ENCODE peak calls at places on chromosomes 2 and 18, in four cellular contexts. W, P, M and Z are unnamed samples.
A peak's percentile ranks its signal among the peaks of the same experiment; 100 is the strongest.

GRCh38 chr18:79941473-79942119 is 9.9 kb downstream of the SLC66A2 start:
- DNase-seq in W (no peak), P (no peak), M (no peak), Z (no peak)

GRCh38 chr2:130920417-130921030 is 83.8 kb downstream of the ARHGEF4 start:
- DNase-seq in W (peak; percentile 21), P (peak; percentile 65), M (peak; percentile 6), Z (peak; percentile 71)

GRCh38 chr2:60533114-60534033 is 20.1 kb downstream of the BCL11A start:
- DNase-seq in W (no peak), P (peak; percentile 82), M (no peak), Z (no peak)

GRCh38 chr2:100412866-100413265 is 4.6 kb downstream of the CHST10 start:
- DNase-seq in W (no peak), P (no peak), M (no peak), Z (no peak)

GRCh38 chr2:11822746-11823411 is 76.4 kb downstream of the LPIN1 start:
- DNase-seq in W (no peak), P (peak; percentile 87), M (no peak), Z (no peak)

GRCh38 chr2:181876614-181877063 is 14.9 kb upstream of the ITPRID2 start:
- DNase-seq in W (no peak), P (peak; percentile 83), M (no peak), Z (no peak)

GRCh38 chr2:15458277-15458676 is 102.9 kb downstream of the NBAS start:
- DNase-seq in W (no peak), P (no peak), M (no peak), Z (no peak)

GRCh38 chr2:56292966-56293365 is 109.2 kb downstream of the CCDC85A start:
- DNase-seq in W (no peak), P (no peak), M (no peak), Z (no peak)

GRCh38 chr2:177393381-177393780 is 808 bp downstream of the AGPS start:
- DNase-seq in W (no peak), P (peak; percentile 22), M (no peak), Z (peak; percentile 28)

GRCh38 chr2:178280261-178280852 is 86.0 kb downstream of the OSBPL6 start:
- DNase-seq in W (no peak), P (peak; percentile 59), M (no peak), Z (peak; percentile 68)